ENCODE peak calls at places on chromosomes 2 and 18, in four cellular contexts. Z is foreskin keratinocyte; J is CD8-positive, alpha-beta memory T cell; B is pancreas. W is an unnamed sample.
A peak's percentile ranks its signal among the peaks of the same experiment; 100 is the strongest.

GRCh38 chr2:199339826-199340605 is 117.7 kb downstream of the SATB2 start:
- DNase-seq in Z (no peak), J (no peak), B (no peak), W (no peak)

GRCh38 chr2:218393750-218394290 is 5.8 kb upstream of the CTDSP1 start:
- DNase-seq in Z (no peak), J (peak; percentile 37), B (no peak), W (no peak)

GRCh38 chr18:61199131-61199903 is 133.9 kb upstream of the CDH20 start:
- DNase-seq in Z (peak; percentile 5), J (no peak), B (no peak), W (no peak)

GRCh38 chr2:226063704-226064390 is 664.3 kb downstream of the NYAP2 start:
- DNase-seq in Z (peak; percentile 99), J (no peak), B (no peak), W (peak; percentile 96)

GRCh38 chr2:226352941-226353558 is 446.6 kb downstream of the IRS1 start:
- DNase-seq in Z (no peak), J (no peak), B (no peak), W (no peak)

GRCh38 chr2:1653137-1653789 is 91.1 kb downstream of the PXDN start:
- DNase-seq in Z (no peak), J (no peak), B (peak; percentile 10), W (no peak)

GRCh38 chr2:75560022-75560767 is 544 bp downstream of the EVA1A start:
- DNase-seq in Z (no peak), J (no peak), B (peak; percentile 71), W (no peak)

GRCh38 chr2:226079677-226080076 is 680.2 kb downstream of the NYAP2 start:
- DNase-seq in Z (peak; percentile 99), J (no peak), B (no peak), W (peak; percentile 52)

GRCh38 chr2:2590796-2591541 is 259.9 kb upstream of the MYT1L start:
- DNase-seq in Z (no peak), J (no peak), B (no peak), W (no peak)

GRCh38 chr2:220473611-220474010 is 846.2 kb downstream of the SLC4A3 start:
- DNase-seq in Z (no peak), J (no peak), B (no peak), W (no peak)

GRCh38 chr2:240960309-240960962 is 38.0 kb upstream of the SNED1 start:
- DNase-seq in Z (no peak), J (no peak), B (no peak), W (no peak)

GRCh38 chr18:55289048-55289447 is 298.9 kb downstream of the TCF4 start:
- DNase-seq in Z (no peak), J (no peak), B (no peak), W (no peak)

GRCh38 chr18:37258819-37259218 is 306.8 kb downstream of the CELF4 start:
- DNase-seq in Z (no peak), J (no peak), B (no peak), W (no peak)

GRCh38 chr2:12400543-12400942 is 316.2 kb upstream of the TRIB2 start:
- DNase-seq in Z (no peak), J (no peak), B (no peak), W (no peak)

GRCh38 chr2:129587426-129588064 is 391.9 kb upstream of the RAB6C start:
- DNase-seq in Z (no peak), J (no peak), B (no peak), W (no peak)

GRCh38 chr2:121810959-121811853 is 55.8 kb downstream of the TSN start:
- DNase-seq in Z (no peak), J (no peak), B (no peak), W (peak; percentile 35)

GRCh38 chr2:177338177-177338721 is 54.3 kb upstream of the AGPS start:
- DNase-seq in Z (peak; percentile 46), J (no peak), B (no peak), W (peak; percentile 85)

GRCh38 chr2:212990697-212991096 is 160.7 kb downstream of the IKZF2 start:
- DNase-seq in Z (no peak), J (no peak), B (no peak), W (no peak)

GRCh38 chr2:235614176-235614860 is 120.5 kb downstream of the AGAP1 start:
- DNase-seq in Z (no peak), J (no peak), B (no peak), W (no peak)

GRCh38 chr2:99451280-99451679 is 38.5 kb downstream of the REV1 start:
- DNase-seq in Z (no peak), J (no peak), B (no peak), W (no peak)

GRCh38 chr2:58614259-58614658 is 373.1 kb upstream of the FANCL start:
- DNase-seq in Z (no peak), J (no peak), B (no peak), W (no peak)

GRCh38 chr18:12747530-12748315 is 44.9 kb downstream of the PSMG2 start:
- DNase-seq in Z (no peak), J (no peak), B (no peak), W (no peak)

GRCh38 chr2:1744446-1745170 is at the start of gene PXDN:
- DNase-seq in Z (no peak), J (no peak), B (no peak), W (no peak)

GRCh38 chr2:231701456-231702373 is 6.6 kb upstream of the PTMA start:
- DNase-seq in Z (peak; percentile 78), J (no peak), B (peak; percentile 64), W (no peak)

GRCh38 chr18:48752478-48752877 is 198.3 kb downstream of the SMAD7 start:
- DNase-seq in Z (no peak), J (no peak), B (no peak), W (no peak)

GRCh38 chr2:12169721-12170120 is 423.3 kb downstream of the LPIN1 start:
- DNase-seq in Z (no peak), J (no peak), B (no peak), W (no peak)

GRCh38 chr2:172655091-172655837 is 80.4 kb upstream of the RAPGEF4 start:
- DNase-seq in Z (peak; percentile 54), J (no peak), B (no peak), W (no peak)

GRCh38 chr2:2919574-2920365 is 457.8 kb downstream of the EIPR1 start:
- DNase-seq in Z (no peak), J (no peak), B (no peak), W (no peak)

DNA sequence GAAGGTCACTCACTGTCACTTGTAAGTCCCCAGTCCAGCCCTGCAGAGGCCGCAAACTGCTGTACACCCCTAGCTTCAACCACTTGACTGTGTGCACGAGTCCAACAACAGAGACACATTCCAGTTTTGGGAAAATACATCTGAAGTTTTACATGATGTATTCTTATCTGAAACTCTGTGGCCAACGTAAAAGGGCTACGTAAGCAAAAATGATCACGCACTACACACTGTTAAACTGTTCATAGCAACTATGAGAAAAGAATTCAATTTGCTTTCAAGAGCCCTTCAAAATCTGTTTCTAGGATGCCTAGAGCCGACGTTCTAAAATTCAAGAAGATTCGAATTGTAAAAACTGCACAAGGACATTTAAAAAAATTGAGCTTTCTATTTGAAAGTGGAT is 26.0 kb downstream of the EDAR start:
- DNase-seq in Z (no peak), J (no peak), B (no peak), W (no peak)
- H3K27ac ChIP-seq in Z (no peak overlapping the region), J (no peak overlapping the region), B (no peak overlapping the region), W (no peak overlapping the region)

GRCh38 chr2:191691016-191691725 is 13.2 kb downstream of the NABP1 start:
- DNase-seq in Z (no peak), J (peak; percentile 36), B (peak; percentile 39), W (peak; percentile 61)

GRCh38 chr2:191692502-191693115 is 14.7 kb downstream of the NABP1 start:
- DNase-seq in Z (no peak), J (no peak), B (no peak), W (no peak)

GRCh38 chr2:191688934-191689695 is 11.2 kb downstream of the NABP1 start:
- DNase-seq in Z (peak; percentile 79), J (no peak), B (no peak), W (peak; percentile 57)

GRCh38 chr2:191691898-191692297 is 14.0 kb downstream of the NABP1 start:
- DNase-seq in Z (no peak), J (no peak), B (no peak), W (no peak)

GRCh38 chr2:191690327-191690726 is 12.4 kb downstream of the NABP1 start:
- DNase-seq in Z (no peak), J (no peak), B (no peak), W (no peak)
- H3K27ac ChIP-seq in Z (no peak overlapping the region), J (no peak overlapping the region), B (no peak overlapping the region), W (no peak overlapping the region)

DNA sequence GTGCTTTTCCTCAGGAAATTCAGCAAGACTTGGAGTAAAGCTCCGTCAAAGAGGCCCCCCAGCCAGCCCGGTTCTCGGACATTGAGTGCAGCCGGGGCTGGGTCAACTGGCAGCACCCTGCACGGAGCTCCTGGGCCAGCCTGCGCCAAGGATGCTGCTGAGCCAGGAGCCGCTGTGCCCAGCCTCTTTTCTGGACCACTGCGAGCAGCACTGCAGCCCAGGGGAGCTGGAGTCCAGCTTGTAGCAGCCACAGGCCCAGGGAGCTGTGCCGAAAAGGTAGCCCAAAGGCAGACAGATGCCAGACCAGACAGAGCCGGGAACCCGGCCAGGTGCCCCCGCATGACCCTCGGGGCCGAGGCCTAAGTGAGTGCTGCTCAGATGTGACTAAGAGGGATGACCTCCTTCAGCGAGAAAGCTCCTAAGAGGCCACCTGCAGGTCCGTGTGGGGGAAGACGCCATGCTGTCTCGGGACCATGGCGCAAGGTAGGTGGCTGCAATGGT is 7.3 kb downstream of the CLHC1 start:
- DNase-seq in Z (no peak), J (no peak), B (no peak), W (no peak)
- H3K27ac ChIP-seq in Z (no peak overlapping the region), J (no peak overlapping the region), B (no peak overlapping the region), W (no peak overlapping the region)

GRCh38 chr18:25076980-25077780 is 274.8 kb downstream of the ZNF521 start:
- DNase-seq in Z (no peak), J (no peak), B (no peak), W (no peak)
- H3K27ac ChIP-seq in Z (no peak overlapping the region), J (no peak overlapping the region), B (no peak overlapping the region), W (no peak overlapping the region)

GRCh38 chr2:200377143-200377773 is 70.8 kb downstream of the SPATS2L start:
- DNase-seq in Z (no peak), J (no peak), B (no peak), W (no peak)
- H3K27ac ChIP-seq in Z (no peak overlapping the region), J (no peak overlapping the region), B (peak overlapping the region; percentile 46), W (peak overlapping the region; percentile 51)

GRCh38 chr2:110675679-110676078 is 2.2 kb downstream of the BUB1 start:
- DNase-seq in Z (no peak), J (no peak), B (no peak), W (no peak)

GRCh38 chr2:110674620-110675555 is 3.0 kb downstream of the BUB1 start:
- DNase-seq in Z (peak; percentile 38), J (peak; percentile 49), B (no peak), W (no peak)

GRCh38 chr2:110678457-110679336 is 834 bp upstream of the BUB1 start:
- DNase-seq in Z (no peak), J (no peak), B (no peak), W (no peak)

GRCh38 chr2:110677530-110678456 is at the start of gene BUB1:
- DNase-seq in Z (peak; percentile 76), J (peak; percentile 94), B (peak; percentile 97), W (peak; percentile 91)

DNA sequence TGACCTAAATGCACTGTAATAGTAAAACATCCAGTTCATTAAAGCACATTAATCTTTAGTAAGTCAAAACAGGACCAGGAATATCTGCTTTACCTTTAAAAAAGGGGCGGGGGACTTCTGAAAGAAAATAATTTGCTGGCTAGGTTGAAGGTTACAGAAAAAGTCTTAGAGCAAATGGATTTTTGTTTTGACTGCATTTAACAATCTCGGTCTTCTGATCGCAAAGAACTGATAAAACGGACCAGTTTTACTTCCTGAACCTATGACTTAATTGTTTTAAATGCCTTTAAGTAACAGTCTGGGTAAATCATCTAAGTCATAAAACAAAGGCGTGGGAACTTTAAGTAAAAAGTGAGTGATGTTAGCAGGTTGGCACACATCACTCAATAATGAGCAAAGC is 783 bp downstream of the BUB1 start:
- DNase-seq in Z (no peak), J (no peak), B (no peak), W (no peak)
- H3K27ac ChIP-seq in Z (peak overlapping the region; percentile 66), J (peak overlapping the region; percentile 39), B (no peak overlapping the region), W (peak overlapping the region; percentile 42)

W was measured in HCT116.